ENCODE peak calls at places on chromosomes 1 and 21, in six cellular contexts. One of them, this sample, is unnamed.
A peak's percentile ranks its signal among the peaks of the same experiment; 100 is the strongest.

GRCh38 chr1:167676916-167677848 is 44.6 kb upstream of the MPZL1 start:
- DNase-seq in GM12891: no peak
- DNase-seq in HepG2: no peak
- DNase-seq in K562: no peak
- DNase-seq in GM12878: peak; percentile 68
- DNase-seq in H1: no peak
- DNase-seq in this sample: no peak

GRCh38 chr1:58944439-58944838 is 160.6 kb upstream of the JUN start:
- DNase-seq in GM12891: no peak
- DNase-seq in HepG2: no peak
- DNase-seq in K562: no peak
- DNase-seq in GM12878: no peak
- DNase-seq in H1: no peak
- DNase-seq in this sample: no peak

GRCh38 chr1:2903226-2903625 is 101.7 kb upstream of the TTC34 start:
- DNase-seq in GM12891: no peak
- DNase-seq in HepG2: no peak
- DNase-seq in K562: no peak
- DNase-seq in GM12878: no peak
- DNase-seq in H1: no peak
- DNase-seq in this sample: no peak

GRCh38 chr1:40662864-40663263 is 2.6 kb downstream of the RIMS3 start:
- DNase-seq in GM12891: no peak
- DNase-seq in HepG2: no peak
- DNase-seq in K562: no peak
- DNase-seq in GM12878: no peak
- DNase-seq in H1: no peak
- DNase-seq in this sample: no peak

GRCh38 chr1:57788333-57788732 is 364.5 kb upstream of the DAB1 start:
- DNase-seq in GM12891: no peak
- DNase-seq in HepG2: no peak
- DNase-seq in K562: no peak
- DNase-seq in GM12878: no peak
- DNase-seq in H1: no peak
- DNase-seq in this sample: no peak

GRCh38 chr1:227952374-227953021 is 4.8 kb upstream of the WNT9A start:
- DNase-seq in GM12891: no peak
- DNase-seq in HepG2: no peak
- DNase-seq in K562: peak; percentile 5
- DNase-seq in GM12878: no peak
- DNase-seq in H1: no peak
- DNase-seq in this sample: no peak

GRCh38 chr1:174953657-174954435 is 45.9 kb upstream of the CACYBP start:
- DNase-seq in GM12891: no peak
- DNase-seq in HepG2: peak; percentile 62
- DNase-seq in K562: no peak
- DNase-seq in GM12878: no peak
- DNase-seq in H1: no peak
- DNase-seq in this sample: no peak

GRCh38 chr1:55575571-55576279 is 360.6 kb upstream of the USP24 start:
- DNase-seq in GM12891: no peak
- DNase-seq in HepG2: no peak
- DNase-seq in K562: no peak
- DNase-seq in GM12878: no peak
- DNase-seq in H1: no peak
- DNase-seq in this sample: no peak

GRCh38 chr1:186225089-186225488 is 150.0 kb downstream of the TPR start:
- DNase-seq in GM12891: no peak
- DNase-seq in HepG2: no peak
- DNase-seq in K562: no peak
- DNase-seq in GM12878: no peak
- DNase-seq in H1: no peak
- DNase-seq in this sample: no peak

GRCh38 chr1:151210830-151211229 is 12.5 kb downstream of the PIP5K1A start:
- DNase-seq in GM12891: no peak
- DNase-seq in HepG2: no peak
- DNase-seq in K562: no peak
- DNase-seq in GM12878: no peak
- DNase-seq in H1: no peak
- DNase-seq in this sample: no peak

GRCh38 chr1:41462680-41463004 is 21.8 kb downstream of the EDN2 start:
- DNase-seq in GM12891: no peak
- DNase-seq in HepG2: no peak
- DNase-seq in K562: no peak
- DNase-seq in GM12878: no peak
- DNase-seq in H1: no peak
- DNase-seq in this sample: no peak

GRCh38 chr1:93672477-93673158 is 9.0 kb downstream of the BCAR3 start:
- DNase-seq in GM12891: no peak
- DNase-seq in HepG2: no peak
- DNase-seq in K562: no peak
- DNase-seq in GM12878: no peak
- DNase-seq in H1: no peak
- DNase-seq in this sample: no peak

GRCh38 chr1:152107289-152107983 is 7.8 kb downstream of the TCHH start:
- DNase-seq in GM12891: no peak
- DNase-seq in HepG2: no peak
- DNase-seq in K562: no peak
- DNase-seq in GM12878: no peak
- DNase-seq in H1: no peak
- DNase-seq in this sample: no peak

GRCh38 chr21:44405948-44406872 is 49.1 kb upstream of the LRRC3 start:
- DNase-seq in GM12891: no peak
- DNase-seq in HepG2: no peak
- DNase-seq in K562: no peak
- DNase-seq in GM12878: no peak
- DNase-seq in H1: no peak
- DNase-seq in this sample: no peak

GRCh38 chr1:29319300-29320110 is 83.2 kb downstream of the PTPRU start:
- DNase-seq in GM12891: no peak
- DNase-seq in HepG2: peak; percentile 32
- DNase-seq in K562: no peak
- DNase-seq in GM12878: no peak
- DNase-seq in H1: no peak
- DNase-seq in this sample: no peak

GRCh38 chr1:211928993-211929637 is 98.6 kb upstream of the LPGAT1 start:
- DNase-seq in GM12891: no peak
- DNase-seq in HepG2: peak; percentile 84
- DNase-seq in K562: peak; percentile 64
- DNase-seq in GM12878: no peak
- DNase-seq in H1: no peak
- DNase-seq in this sample: no peak

GRCh38 chr1:67189953-67190352 is 23.7 kb downstream of the IL23R start:
- DNase-seq in GM12891: no peak
- DNase-seq in HepG2: no peak
- DNase-seq in K562: no peak
- DNase-seq in GM12878: no peak
- DNase-seq in H1: no peak
- DNase-seq in this sample: no peak

GRCh38 chr1:231512147-231512698 is 16.2 kb upstream of the TSNAX start:
- DNase-seq in GM12891: no peak
- DNase-seq in HepG2: peak; percentile 91
- DNase-seq in K562: no peak
- DNase-seq in GM12878: peak; percentile 20
- DNase-seq in H1: no peak
- DNase-seq in this sample: no peak

GRCh38 chr1:245301921-245302320 is 147.1 kb downstream of the KIF26B start:
- DNase-seq in GM12891: no peak
- DNase-seq in HepG2: no peak
- DNase-seq in K562: no peak
- DNase-seq in GM12878: no peak
- DNase-seq in H1: no peak
- DNase-seq in this sample: no peak

GRCh38 chr1:156860113-156860638 is 489 bp upstream of the NTRK1 start:
- DNase-seq in GM12891: peak; percentile 87
- DNase-seq in HepG2: no peak
- DNase-seq in K562: peak; percentile 80
- DNase-seq in GM12878: no peak
- DNase-seq in H1: no peak
- DNase-seq in this sample: peak; percentile 84

GRCh38 chr1:60431593-60431992 is 358.0 kb upstream of the C1orf87 start:
- DNase-seq in GM12891: no peak
- DNase-seq in HepG2: no peak
- DNase-seq in K562: no peak
- DNase-seq in GM12878: no peak
- DNase-seq in H1: no peak
- DNase-seq in this sample: no peak

GRCh38 chr1:225426395-225427248 is 1.2 kb downstream of the LBR start:
- DNase-seq in GM12891: no peak
- DNase-seq in HepG2: no peak
- DNase-seq in K562: peak; percentile 46
- DNase-seq in GM12878: no peak
- DNase-seq in H1: no peak
- DNase-seq in this sample: no peak

GRCh38 chr1:184056921-184057496 is 5.5 kb downstream of the TSEN15 start:
- DNase-seq in GM12891: no peak
- DNase-seq in HepG2: no peak
- DNase-seq in K562: no peak
- DNase-seq in GM12878: no peak
- DNase-seq in H1: no peak
- DNase-seq in this sample: no peak

GRCh38 chr1:153682730-153683129 is 4.2 kb downstream of the NPR1 start:
- DNase-seq in GM12891: no peak
- DNase-seq in HepG2: no peak
- DNase-seq in K562: no peak
- DNase-seq in GM12878: no peak
- DNase-seq in H1: no peak
- DNase-seq in this sample: no peak

GRCh38 chr1:153680120-153680403 is 1.6 kb downstream of the NPR1 start:
- DNase-seq in GM12891: no peak
- DNase-seq in HepG2: no peak
- DNase-seq in K562: no peak
- DNase-seq in GM12878: no peak
- DNase-seq in H1: no peak
- DNase-seq in this sample: no peak

GRCh38 chr1:153679337-153680119 is 1.0 kb downstream of the NPR1 start:
- DNase-seq in GM12891: no peak
- DNase-seq in HepG2: no peak
- DNase-seq in K562: no peak
- DNase-seq in GM12878: no peak
- DNase-seq in H1: no peak
- DNase-seq in this sample: no peak

GRCh38 chr1:153678519-153679336 is at the start of gene NPR1:
- DNase-seq in GM12891: no peak
- DNase-seq in HepG2: no peak
- DNase-seq in K562: no peak
- DNase-seq in GM12878: no peak
- DNase-seq in H1: no peak
- DNase-seq in this sample: peak; percentile 45

DNA sequence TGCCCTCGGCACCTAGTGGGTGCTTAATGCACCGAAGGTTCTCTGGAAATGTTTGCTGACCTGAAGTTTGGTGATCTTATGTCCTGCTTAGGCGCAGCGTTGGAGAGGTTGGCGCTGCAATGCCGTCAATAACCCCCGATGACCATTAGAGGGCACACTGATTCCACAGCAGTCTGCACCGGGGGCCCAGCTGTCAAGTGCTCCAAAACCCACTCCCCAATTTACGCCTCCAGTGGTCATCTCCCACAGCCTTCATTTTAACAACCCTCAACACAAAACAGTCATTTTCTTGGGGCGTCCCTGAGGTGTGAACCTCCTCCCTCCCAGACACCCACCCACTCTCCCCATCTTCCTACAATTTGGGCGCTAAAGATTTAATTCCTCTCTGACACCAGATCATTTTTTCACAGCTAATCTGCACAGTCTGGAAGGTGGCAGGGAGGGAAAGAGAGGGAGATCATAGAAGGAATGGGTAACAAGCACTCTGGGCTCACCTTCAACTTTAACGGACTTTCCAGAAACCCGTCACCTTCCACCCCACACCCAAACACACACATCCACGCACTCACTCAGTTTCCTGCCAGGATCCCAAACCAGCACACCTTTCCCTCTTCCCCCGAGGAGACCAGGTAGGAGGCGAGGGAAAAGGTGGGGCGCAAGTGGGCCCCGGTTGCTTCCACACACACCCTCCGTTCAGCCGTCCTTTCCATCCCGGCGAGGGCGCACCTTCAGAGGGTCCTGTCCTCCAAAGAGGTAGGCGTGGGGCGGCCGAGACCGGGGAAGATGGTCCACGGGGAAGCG is 570 bp upstream of the NPR1 start:
- DNase-seq in GM12891: no peak
- DNase-seq in HepG2: no peak
- DNase-seq in K562: peak; percentile 67
- DNase-seq in GM12878: no peak
- DNase-seq in H1: no peak
- DNase-seq in this sample: peak; percentile 53
- TF ChIP-seq TAF1 in GM12891: no peak
- TF ChIP-seq TAF1 in HepG2: no peak
- TF ChIP-seq TAF1 in K562: no peak
- TF ChIP-seq TAF1 in GM12878: no peak
- TF ChIP-seq TAF1 in H1: no peak
- TF ChIP-seq TAF1 in this sample: no peak

DNA sequence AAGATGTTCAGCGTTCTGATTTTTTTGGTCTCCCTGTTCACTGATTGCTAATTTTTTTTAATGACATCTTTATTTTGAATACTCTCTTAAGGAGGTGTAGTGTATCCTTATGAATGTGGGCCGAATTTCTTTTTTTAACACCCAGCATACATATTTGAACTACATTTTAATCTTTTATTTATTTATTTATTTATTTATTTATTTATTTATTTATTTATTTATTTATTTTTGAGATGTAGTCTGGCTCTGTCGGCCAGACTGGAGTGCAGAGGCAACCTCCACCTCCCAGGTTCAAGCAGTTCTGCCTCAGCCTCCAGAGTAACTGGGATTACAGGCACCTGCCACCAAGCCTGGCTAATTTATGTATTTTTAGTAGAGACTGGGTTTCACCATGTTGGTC is 15.1 kb downstream of the ZBTB8A start:
- DNase-seq in GM12891: no peak
- DNase-seq in HepG2: no peak
- DNase-seq in K562: no peak
- DNase-seq in GM12878: no peak
- DNase-seq in H1: no peak
- DNase-seq in this sample: no peak
- TF ChIP-seq POLR2AphosphoS5 in GM12891: no peak
- TF ChIP-seq POLR2AphosphoS5 in HepG2: no peak
- TF ChIP-seq POLR2AphosphoS5 in K562: no peak
- TF ChIP-seq POLR2AphosphoS5 in GM12878: no peak
- TF ChIP-seq POLR2AphosphoS5 in H1: no peak
- TF ChIP-seq POLR2AphosphoS5 in this sample: no peak

GRCh38 chr21:29943885-29944284 is 4.1 kb upstream of the GRIK1 start:
- DNase-seq in GM12891: no peak
- DNase-seq in HepG2: no peak
- DNase-seq in K562: peak; percentile 24
- DNase-seq in GM12878: no peak
- DNase-seq in H1: no peak
- DNase-seq in this sample: no peak
- TF ChIP-seq POLR2A in GM12891: no peak
- TF ChIP-seq POLR2A in HepG2: no peak
- TF ChIP-seq POLR2A in K562: no peak
- TF ChIP-seq POLR2A in GM12878: no peak
- TF ChIP-seq POLR2A in H1: no peak
- TF ChIP-seq POLR2A in this sample: no peak

DNA sequence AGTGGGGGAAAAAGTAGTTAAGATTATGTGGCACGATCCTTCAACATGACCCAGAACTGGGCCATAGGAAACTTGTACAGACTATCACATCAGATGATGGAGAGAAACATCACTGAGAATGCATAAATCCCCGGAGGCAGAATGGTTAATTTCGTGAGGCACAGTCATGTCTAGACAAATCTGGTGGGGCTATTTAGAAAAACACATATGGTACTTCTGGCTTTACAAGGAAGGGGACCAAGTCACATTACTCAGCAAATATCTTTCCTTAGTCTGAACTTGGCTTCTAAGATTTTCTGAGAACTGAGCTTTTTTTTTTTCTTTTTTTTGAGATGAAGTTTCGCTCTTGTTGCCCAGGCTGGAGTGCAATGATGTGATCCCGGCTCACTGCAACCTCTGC is 9.2 kb upstream of the UQCRHL start:
- DNase-seq in GM12891: no peak
- DNase-seq in HepG2: no peak
- DNase-seq in K562: no peak
- DNase-seq in GM12878: no peak
- DNase-seq in H1: no peak
- DNase-seq in this sample: no peak
- TF ChIP-seq TAF1 in GM12891: no peak
- TF ChIP-seq TAF1 in HepG2: no peak
- TF ChIP-seq TAF1 in K562: no peak
- TF ChIP-seq TAF1 in GM12878: no peak
- TF ChIP-seq TAF1 in H1: no peak
- TF ChIP-seq TAF1 in this sample: no peak